ENCODE peak calls at places on chromosomes 7 and 10, in ten cellular contexts. I is Panc1, J is astrocyte of the spinal cord, P is dorsolateral prefrontal cortex, A is AG09309, Q is heart left ventricle, U is right atrium auricular region, Z is uterus, R is SK-N-SH, N is foreskin fibroblast. O is an unnamed sample.

GRCh38 chr7:148330124-148330818 is 260.3 kb upstream of the C7orf33 start:
- DNase-seq in J (no peak), A (no peak), R (no peak), N (no peak), P (no peak), U (no peak), I (no peak), Z (no peak), Q (no peak), O (no peak)

GRCh38 chr10:83680470-83680891 is 458.8 kb upstream of the GHITM start:
- DNase-seq in A (no peak), N (no peak), U (no peak), R (no peak), J (no peak), I (no peak), Z (no peak), Q (no peak), P (no peak), O (no peak)

GRCh38 chr10:96325719-96326373 is 21.6 kb downstream of the DNTT start:
- DNase-seq in N (no peak), Q (no peak), A (no peak), U (no peak), Z (no peak), I (no peak), J (no peak), R (no peak), P (no peak), O (no peak)

GRCh38 chr7:105364748-105365147 is 24.0 kb downstream of the SRPK2 start:
- DNase-seq in U (no peak), R (no peak), J (no peak), I (no peak), A (no peak), Q (no peak), P (no peak), N (no peak), Z (no peak), O (no peak)

GRCh38 chr7:154592392-154592791 is 410.5 kb downstream of the PAXIP1 start:
- DNase-seq in I (no peak), R (no peak), J (no peak), A (no peak), U (no peak), Q (peak), N (no peak), Z (no peak), P (no peak), O (no peak)

GRCh38 chr7:138666385-138666784 is 34.8 kb downstream of the SVOPL start:
- DNase-seq in P (no peak), J (no peak), R (peak), A (no peak), U (no peak), Q (no peak), I (no peak), Z (no peak), N (no peak), O (no peak)

GRCh38 chr7:20385121-20385520 is 54.4 kb downstream of the ITGB8 start:
- DNase-seq in R (no peak), P (no peak), J (peak), N (peak), A (no peak), Z (no peak), I (no peak), Q (no peak), U (no peak), O (no peak)

GRCh38 chr7:81183326-81183725 is 264.5 kb upstream of the SEMA3C start:
- DNase-seq in N (no peak), P (no peak), J (no peak), A (no peak), R (no peak), I (no peak), U (no peak), Q (peak), Z (no peak), O (no peak)

GRCh38 chr10:116836087-116836486 is 13.2 kb upstream of the ENO4 start:
- DNase-seq in A (no peak), I (no peak), Z (no peak), Q (peak), J (no peak), U (peak), N (no peak), P (no peak), R (no peak), O (no peak)

GRCh38 chr10:28269842-28270456 is 32.9 kb downstream of the MPP7 start:
- DNase-seq in Q (no peak), P (no peak), I (no peak), J (no peak), R (no peak), U (no peak), A (no peak), Z (no peak), N (no peak), O (no peak)

DNA sequence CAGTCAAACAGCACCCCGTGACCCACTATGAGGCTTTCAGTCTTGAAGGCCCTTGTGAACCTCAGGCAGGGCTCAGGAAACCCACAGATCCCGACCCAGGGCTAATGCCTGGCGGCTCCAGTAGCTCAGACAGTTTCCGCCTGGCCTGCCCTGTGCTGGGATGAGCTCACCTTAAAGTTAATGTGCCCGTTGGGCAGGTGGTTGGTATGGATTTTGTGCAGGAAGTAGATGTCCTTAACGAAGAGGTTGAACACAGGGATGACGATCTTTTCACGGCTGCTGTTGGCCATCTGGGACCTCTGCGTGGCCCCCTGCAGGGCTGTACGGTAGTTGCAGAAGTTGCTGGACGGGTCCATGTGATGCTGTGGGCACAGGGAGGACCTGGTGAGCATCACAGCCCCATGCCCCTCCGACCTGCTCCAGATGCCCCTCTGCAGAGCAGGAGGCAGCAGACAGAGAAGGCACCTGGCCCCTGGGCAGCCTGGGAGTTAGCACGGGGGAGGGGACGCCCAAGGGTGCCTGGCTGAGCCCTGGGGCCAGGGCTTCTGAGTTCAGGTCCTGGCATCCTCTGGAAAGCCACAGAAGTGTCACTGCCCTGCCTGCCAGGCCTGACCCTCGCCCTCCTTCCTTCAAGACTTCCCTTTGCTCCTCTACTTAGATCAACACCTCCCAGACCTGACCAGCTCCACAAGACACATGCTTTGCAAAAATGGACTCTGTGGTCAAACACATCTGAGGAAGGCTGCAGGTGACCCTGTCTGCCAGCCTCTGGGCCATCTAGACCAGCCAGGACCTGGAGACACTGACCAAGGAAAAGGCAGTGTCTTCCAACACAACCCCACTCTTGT is 59.8 kb downstream of the CSGALNACT2 start:
- DNase-seq in I (no peak), P (peak), J (no peak), A (no peak), R (peak), Q (no peak), N (no peak), U (peak), Z (peak), O (peak)
- TF ChIP-seq CTCF in I (peak), P (no peak), J (peak), A (peak), R (peak), Q (peak), N (peak), U (peak), Z (no peak), O (peak)

GRCh38 chr10:105070249-105070648 is 429.2 kb downstream of the SORCS3 start:
- DNase-seq in Z (no peak), U (no peak), J (no peak), Q (no peak), A (no peak), R (no peak), N (no peak), I (no peak), P (no peak), O (no peak)

GRCh38 chr10:105073999-105074398 is 432.9 kb downstream of the SORCS3 start:
- DNase-seq in P (no peak), Z (no peak), U (no peak), I (no peak), Q (no peak), R (no peak), A (no peak), J (no peak), N (no peak), O (no peak)

GRCh38 chr10:105071980-105072379 is 430.9 kb downstream of the SORCS3 start:
- DNase-seq in Z (no peak), N (no peak), P (no peak), A (no peak), I (no peak), U (no peak), J (no peak), R (no peak), Q (no peak), O (no peak)

GRCh38 chr10:105068497-105068896 is 427.4 kb downstream of the SORCS3 start:
- DNase-seq in N (peak), U (no peak), P (no peak), R (no peak), A (peak), J (peak), Q (no peak), Z (no peak), I (no peak), O (no peak)

GRCh38 chr10:105070980-105071379 is 429.9 kb downstream of the SORCS3 start:
- DNase-seq in R (no peak), Z (no peak), U (no peak), A (no peak), N (no peak), J (no peak), I (no peak), Q (no peak), P (no peak), O (no peak)
- TF ChIP-seq CTCF in R (no peak), Z (no peak), U (no peak), A (no peak), N (no peak), J (no peak), I (no peak), Q (no peak), P (no peak), O (no peak)

GRCh38 chr7:3673524-3673923 is 372.5 kb downstream of the SDK1 start:
- DNase-seq in Q (no peak), I (no peak), N (no peak), U (no peak), Z (no peak), R (peak), P (no peak), J (peak), A (no peak), O (no peak)
- TF ChIP-seq CTCF in Q (peak), I (peak), N (no peak), U (peak), Z (no peak), R (peak), P (no peak), J (peak), A (no peak), O (peak)

DNA sequence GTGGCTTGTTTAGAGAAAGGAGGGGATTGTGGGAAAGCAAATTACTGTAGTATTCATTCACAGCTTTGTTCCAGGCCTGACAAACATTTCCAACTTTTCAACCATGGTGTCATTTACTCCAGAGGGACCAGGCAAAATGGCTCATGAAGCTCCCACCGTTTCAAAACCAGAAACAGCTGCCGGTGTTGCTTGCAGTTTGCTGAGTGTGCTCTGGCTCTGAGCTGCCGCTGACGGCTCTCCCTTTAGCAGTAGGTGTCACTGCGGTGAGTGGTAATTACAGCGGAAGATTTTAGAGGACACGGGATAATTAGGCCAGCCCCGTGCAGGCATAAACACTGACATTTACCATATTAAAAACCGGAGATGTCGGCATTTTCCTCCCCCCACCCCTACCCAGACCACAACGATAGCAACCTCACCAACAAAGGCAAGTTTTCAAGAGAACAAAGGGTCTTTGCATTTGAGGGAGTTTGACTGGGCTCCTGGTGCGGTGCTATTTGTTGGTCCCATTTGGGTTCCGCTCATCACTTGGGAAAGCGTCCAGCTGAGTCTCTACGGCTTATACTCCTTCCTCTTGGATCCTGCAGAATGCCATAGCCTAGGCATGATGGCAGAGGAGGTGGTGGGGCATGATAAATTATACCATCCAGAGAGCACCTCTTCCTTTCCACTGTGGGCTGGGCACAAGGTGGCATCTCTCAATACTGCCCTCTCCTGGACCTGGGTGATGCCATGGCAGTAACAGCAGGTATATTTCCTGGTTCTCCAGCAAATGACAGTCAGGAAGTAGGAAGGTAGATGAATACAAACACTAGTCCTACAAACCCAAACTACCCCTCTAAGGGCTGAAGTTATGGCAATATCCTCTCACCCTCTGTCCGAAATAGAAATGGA is 1005.2 kb downstream of the KCNMA1 start:
- DNase-seq in Q (peak), J (no peak), A (no peak), P (no peak), Z (no peak), R (no peak), I (no peak), N (no peak), U (no peak), O (no peak)
- TF ChIP-seq CTCF in Q (peak), J (peak), A (peak), P (peak), Z (no peak), R (peak), I (peak), N (peak), U (peak), O (peak)

GRCh38 chr10:114110174-114110972 is 63.6 kb downstream of the CCDC186 start:
- DNase-seq in P (no peak), R (no peak), I (no peak), Z (no peak), U (no peak), N (no peak), Q (no peak), A (no peak), J (no peak), O (no peak)
- TF ChIP-seq CTCF in P (no peak), R (peak), I (peak), Z (no peak), U (no peak), N (peak), Q (peak), A (peak), J (peak), O (peak)

DNA sequence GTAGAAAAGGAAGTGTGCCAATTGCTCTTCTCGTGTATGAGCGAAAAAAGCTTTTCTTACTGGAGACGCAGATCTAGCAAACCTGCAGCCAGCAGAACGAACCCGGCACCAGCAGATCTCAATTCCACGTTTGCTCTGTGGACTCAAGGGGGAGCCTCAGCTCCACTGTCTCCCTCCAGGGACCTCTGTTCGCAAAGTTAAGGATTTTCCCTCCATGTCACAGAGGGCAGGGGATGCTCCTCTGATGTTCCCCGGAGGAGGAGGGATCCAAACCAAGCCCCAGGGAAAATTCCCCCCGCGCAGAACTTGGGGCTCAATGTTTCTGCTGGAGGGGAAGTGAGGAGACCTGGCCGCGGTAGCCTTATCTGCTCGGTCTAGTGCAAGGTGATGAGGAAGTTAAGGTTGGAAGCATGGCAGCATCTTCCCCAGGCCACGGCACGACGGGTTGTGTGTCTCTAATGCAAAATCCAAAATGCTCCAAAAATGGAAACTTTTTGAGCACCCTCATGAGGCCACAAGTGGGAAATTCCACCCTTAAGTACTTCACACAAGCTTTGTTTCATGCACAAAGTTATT is 9.0 kb downstream of the IQCE start:
- DNase-seq in J (peak), I (no peak), U (no peak), Z (peak), Q (peak), P (no peak), N (peak), R (peak), A (no peak), O (no peak)
- TF ChIP-seq CTCF in J (peak), I (no peak), U (peak), Z (peak), Q (peak), P (peak), N (peak), R (peak), A (peak), O (peak)